ENCODE peak calls at places on chromosomes 5 and 9, in five cellular contexts. U is HuH-7, X is RCC 7860, L is glutamatergic neuron, Z is adrenal gland. P is an unnamed sample.

GRCh38 chr9:109010676-109011655 is 2.3 kb downstream of the CTNNAL1 start:
- DNase-seq in L (no peak), Z (no peak), X (peak; percentile 48), U (peak; percentile 12), P (no peak)

GRCh38 chr5:32585446-32586250 is at the start of gene SUB1:
- DNase-seq in L (peak; percentile 89), X (peak; percentile 88), Z (peak; percentile 95), U (peak; percentile 80), P (peak; percentile 93)

GRCh38 chr5:991472-992267 is 16.9 kb upstream of the NKD2 start:
- DNase-seq in Z (no peak), L (no peak), X (no peak), U (no peak), P (no peak)

GRCh38 chr5:110665184-110665726 is 61.2 kb downstream of the TMEM232 start:
- DNase-seq in X (no peak), U (no peak), Z (no peak), L (no peak), P (no peak)

GRCh38 chr5:58258984-58259684 is 200.8 kb downstream of the PLK2 start:
- DNase-seq in L (no peak), X (peak; percentile 48), U (no peak), Z (no peak), P (no peak)

GRCh38 chr5:151002250-151002649 is 18.1 kb upstream of the GPX3 start:
- DNase-seq in Z (peak; percentile 30), X (peak; percentile 45), L (no peak), U (no peak), P (peak; percentile 24)

GRCh38 chr5:83827111-83827541 is 106.5 kb upstream of the HAPLN1 start:
- DNase-seq in X (no peak), L (no peak), Z (no peak), U (no peak), P (no peak)

GRCh38 chr9:20562051-20562450 is 60.2 kb downstream of the MLLT3 start:
- DNase-seq in X (no peak), L (no peak), U (no peak), Z (no peak), P (no peak)

GRCh38 chr5:173321886-173322285 is 6.3 kb downstream of the STC2 start:
- DNase-seq in U (no peak), Z (no peak), X (peak; percentile 8), L (no peak), P (no peak)

GRCh38 chr5:163730206-163730782 is 224.9 kb downstream of the MAT2B start:
- DNase-seq in L (no peak), U (no peak), Z (no peak), X (no peak), P (no peak)